ENCODE peak calls at places on chromosome 16, in five cellular contexts. E is iPS DF 6.9; L is NCI-H1694; Q is upper lobe of right lung; N is stimulated activated CD4-positive, alpha-beta T cell treated with anti-CD3 and anti-CD28 coated beads, Interleukin-15, amount 100 ng/mL, for 1 hour. T is an unnamed sample.

GRCh38 chr16:74100405-74101316 is 196.0 kb upstream of the PSMD7 start:
- DNase-seq in E (no peak), L (no peak), Q (no peak), N (no peak), T (no peak)

GRCh38 chr16:48970216-48970615 is 311.4 kb downstream of the CBLN1 start:
- DNase-seq in E (no peak), L (no peak), Q (no peak), N (no peak), T (no peak)

GRCh38 chr16:79776243-79776884 is 175.8 kb upstream of the MAF start:
- DNase-seq in E (no peak), L (peak), Q (no peak), N (no peak), T (peak)

GRCh38 chr16:50011707-50012106 is 13.3 kb upstream of the CNEP1R1 start:
- DNase-seq in E (no peak), L (no peak), Q (no peak), N (no peak), T (no peak)

GRCh38 chr16:85202631-85203461 is 90.6 kb upstream of the CIBAR2 start:
- DNase-seq in E (peak), L (no peak), Q (no peak), N (no peak), T (peak)

GRCh38 chr16:55494994-55495421 is 13.9 kb upstream of the LPCAT2 start:
- DNase-seq in E (no peak), L (no peak), Q (no peak), N (no peak), T (no peak)

GRCh38 chr16:787978-788398 is at the start of gene RPUSD1:
- DNase-seq in E (no peak), L (no peak), Q (peak), N (no peak), T (no peak)

GRCh38 chr16:16857603-16858283 is 478.8 kb downstream of the NPIPA7 start:
- DNase-seq in E (no peak), L (no peak), Q (no peak), N (no peak), T (no peak)

GRCh38 chr16:71542377-71542776 is 16.2 kb downstream of the CHST4 start:
- DNase-seq in E (peak), L (no peak), Q (peak), N (peak), T (no peak)

GRCh38 chr16:10579575-10579964 is 828 bp downstream of the EMP2 start:
- DNase-seq in E (no peak), L (no peak), Q (no peak), N (no peak), T (no peak)

GRCh38 chr16:4521971-4522623 is 16.5 kb downstream of the CDIP1 start:
- DNase-seq in E (no peak), L (peak), Q (no peak), N (no peak), T (no peak)

GRCh38 chr16:68370921-68371651 is 60.3 kb downstream of the PRMT7 start:
- DNase-seq in E (no peak), L (no peak), Q (no peak), N (no peak), T (no peak)

GRCh38 chr16:48609453-48610023 is 442 bp downstream of the N4BP1 start:
- DNase-seq in E (no peak), L (peak), Q (peak), N (no peak), T (no peak)

GRCh38 chr16:72927199-72928088 is 120.5 kb downstream of the ZFHX3 start:
- DNase-seq in E (no peak), L (no peak), Q (peak), N (no peak), T (no peak)

GRCh38 chr16:88649924-88650748 is 717 bp downstream of the CYBA start:
- DNase-seq in E (no peak), L (no peak), Q (peak), N (no peak), T (no peak)

GRCh38 chr16:3945751-3946603 is 65.5 kb upstream of the CREBBP start:
- DNase-seq in E (no peak), L (no peak), Q (peak), N (no peak), T (no peak)

T was measured in iPS DF 19.7.